ENCODE peak calls at places on chromosome 13, in four cellular contexts. B, K, Q and D are unnamed samples.
A peak's percentile ranks its signal among the peaks of the same experiment; 100 is the strongest.

GRCh38 chr13:72586519-72586918 is 140.9 kb downstream of the MZT1 start:
- DNase-seq in B (no peak), K (no peak), Q (no peak), D (no peak)

GRCh38 chr13:112248406-112248760 is 127.8 kb upstream of the SPACA7 start:
- DNase-seq in B (no peak), K (no peak), Q (no peak), D (no peak)

GRCh38 chr13:26342898-26343297 is 89.0 kb downstream of the CDK8 start:
- DNase-seq in B (no peak), K (no peak), Q (no peak), D (no peak)

GRCh38 chr13:27923794-27924528 is 4.2 kb downstream of the PDX1 start:
- DNase-seq in B (peak; percentile 50), K (no peak), Q (no peak), D (no peak)

GRCh38 chr13:20988909-20989735 is 72.3 kb downstream of the LATS2 start:
- DNase-seq in B (no peak), K (no peak), Q (no peak), D (no peak)

GRCh38 chr13:27595055-27595811 is 25.1 kb downstream of the LNX2 start:
- DNase-seq in B (no peak), K (no peak), Q (no peak), D (no peak)

GRCh38 chr13:41848435-41849255 is 112.3 kb downstream of the VWA8 start:
- DNase-seq in B (no peak), K (no peak), Q (no peak), D (no peak)

GRCh38 chr13:23985846-23986245 is 88.5 kb upstream of the C1QTNF9B start:
- DNase-seq in B (no peak), K (no peak), Q (no peak), D (no peak)

GRCh38 chr13:112059457-112060317 is 7.3 kb upstream of the SOX1 start:
- DNase-seq in B (no peak), K (no peak), Q (no peak), D (no peak)

GRCh38 chr13:71879129-71879535 is 12.1 kb upstream of the DACH1 start:
- DNase-seq in B (no peak), K (no peak), Q (peak; percentile 27), D (peak; percentile 69)

GRCh38 chr13:44263920-44264610 is 109.6 kb upstream of the SERP2 start:
- DNase-seq in B (no peak), K (no peak), Q (no peak), D (no peak)

GRCh38 chr13:24161010-24161775 is 673 bp downstream of the SPATA13 start:
- DNase-seq in B (peak; percentile 48), K (peak; percentile 6), Q (peak; percentile 55), D (no peak)

GRCh38 chr13:77800219-77800618 is 102.7 kb downstream of the SLAIN1 start:
- DNase-seq in B (no peak), K (no peak), Q (no peak), D (no peak)

GRCh38 chr13:24613755-24614154 is 66.5 kb upstream of the ATP12A start:
- DNase-seq in B (no peak), K (no peak), Q (no peak), D (no peak)

GRCh38 chr13:83274679-83275078 is 607.6 kb downstream of the SLITRK1 start:
- DNase-seq in B (no peak), K (no peak), Q (no peak), D (no peak)
- TF ChIP-seq ELF4 in B (no peak), K (no peak), Q (no peak), D (no peak)

GRCh38 chr13:32261567-32261966 is 53.6 kb downstream of the ZAR1L start:
- DNase-seq in B (no peak), K (peak; percentile 67), Q (no peak), D (no peak)
- TF ChIP-seq ELF4 in B (no peak), K (no peak), Q (no peak), D (no peak)

GRCh38 chr13:37446503-37446902 is 152.1 kb downstream of the POSTN start:
- DNase-seq in B (no peak), K (no peak), Q (no peak), D (no peak)
- TF ChIP-seq ELF4 in B (no peak), K (no peak), Q (no peak), D (no peak)

GRCh38 chr13:48214519-48215121 is 18.4 kb upstream of the ITM2B start:
- DNase-seq in B (no peak), K (no peak), Q (no peak), D (no peak)
- TF ChIP-seq ELF4 in B (no peak), K (no peak), Q (no peak), D (no peak)

GRCh38 chr13:94369862-94370491 is 109.5 kb downstream of the DCT start:
- DNase-seq in B (no peak), K (no peak), Q (no peak), D (no peak)
- TF ChIP-seq ELF4 in B (no peak), K (no peak), Q (no peak), D (no peak)

DNA sequence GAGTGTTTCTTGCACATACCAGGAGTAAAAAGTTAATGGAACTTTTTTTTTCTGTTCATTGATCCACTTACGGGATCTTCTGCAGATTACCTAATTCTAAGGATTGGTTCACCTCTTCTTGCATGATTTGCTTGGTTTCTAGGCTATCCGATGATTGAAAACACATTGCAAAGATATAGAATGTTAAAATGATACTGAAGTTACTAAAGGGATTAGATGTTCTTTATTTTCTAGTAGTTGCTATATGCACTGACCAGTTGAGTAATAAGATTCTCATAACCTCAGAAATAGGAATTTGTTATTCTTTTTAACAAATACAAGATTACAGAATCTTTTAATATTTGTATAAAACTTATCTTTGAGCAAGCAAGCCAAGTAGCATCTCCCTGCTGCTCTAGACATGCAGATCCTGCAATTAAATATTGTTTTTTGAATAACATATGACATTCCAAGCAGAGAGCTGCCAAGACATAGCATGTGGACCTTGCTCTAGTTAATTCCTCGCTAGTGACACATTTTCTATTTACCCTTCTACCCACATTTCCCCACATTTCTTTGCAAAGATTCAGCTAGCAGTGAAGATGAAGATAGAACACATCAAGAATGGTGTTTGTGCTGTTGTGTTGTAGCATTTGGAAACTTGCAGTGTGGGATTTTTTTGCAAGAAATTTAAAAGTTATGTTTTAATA is 51.7 kb upstream of the RNF113B start:
- DNase-seq in B (no peak), K (no peak), Q (no peak), D (no peak)
- TF ChIP-seq ELF4 in B (no peak), K (no peak), Q (no peak), D (no peak)